ENCODE peak calls at places on chromosomes 16 and 17, in four cellular contexts. T, W, D and L are unnamed samples.

GRCh38 chr17:47896672-47897490 is 845 bp downstream of the SP2 start:
- DNase-seq in D (no peak), W (no peak), T (no peak), L (no peak)

GRCh38 chr17:57902800-57903759 is 52.1 kb downstream of the CUEDC1 start:
- DNase-seq in W (peak; percentile 80), D (peak; percentile 95), T (peak; percentile 81), L (no peak)

GRCh38 chr17:17420561-17421269 is 56.1 kb upstream of the MED9 start:
- DNase-seq in W (no peak), T (peak; percentile 90), D (no peak), L (no peak)

GRCh38 chr17:16991349-16992009 is 19.6 kb upstream of the TNFRSF13B start:
- DNase-seq in W (peak; percentile 90), T (peak; percentile 70), D (peak; percentile 75), L (peak; percentile 81)

GRCh38 chr17:73349138-73349537 is 37.3 kb upstream of the CDC42EP4 start:
- DNase-seq in D (no peak), T (no peak), W (no peak), L (peak; percentile 47)

GRCh38 chr17:72321886-72322285 is 201.1 kb downstream of the SOX9 start:
- DNase-seq in W (no peak), T (no peak), D (no peak), L (no peak)

GRCh38 chr16:9124444-9124843 is 33.0 kb downstream of the HAPSTR1 start:
- DNase-seq in W (no peak), T (no peak), D (no peak), L (no peak)

GRCh38 chr17:79090503-79091372 is 16.1 kb downstream of the ENGASE start:
- DNase-seq in W (no peak), D (no peak), T (no peak), L (no peak)

GRCh38 chr17:50146230-50146926 is 4.1 kb downstream of the PPP1R9B start:
- DNase-seq in D (no peak), T (no peak), W (no peak), L (no peak)

GRCh38 chr17:77666881-77667395 is 291.6 kb upstream of the TNRC6C start:
- DNase-seq in W (peak; percentile 17), D (no peak), T (no peak), L (no peak)

GRCh38 chr16:3175157-3176153 is 12.5 kb upstream of the OR1F1 start:
- DNase-seq in T (no peak), W (no peak), D (peak; percentile 91), L (peak; percentile 46)

GRCh38 chr16:35196313-35196712 is 1736.9 kb downstream of the TP53TG3F start:
- DNase-seq in T (no peak), D (no peak), W (no peak), L (no peak)

GRCh38 chr16:57643902-57644301 is 15.5 kb downstream of the ADGRG1 start:
- DNase-seq in W (no peak), T (no peak), D (no peak), L (no peak)

GRCh38 chr16:89233678-89234490 is 16.4 kb downstream of the ZNF778 start:
- DNase-seq in D (no peak), W (no peak), T (no peak), L (no peak)

GRCh38 chr17:3022197-3022596 is 41.2 kb downstream of the OR1D5 start:
- DNase-seq in D (no peak), W (no peak), T (no peak), L (no peak)

GRCh38 chr17:969767-970387 is 9.7 kb downstream of the NXN start:
- DNase-seq in D (no peak), T (no peak), W (no peak), L (no peak)

GRCh38 chr17:49337900-49338299 is 24.1 kb downstream of the ZNF652 start:
- DNase-seq in T (no peak), W (no peak), D (no peak), L (no peak)

GRCh38 chr16:8673611-8674412 is 605 bp upstream of the ABAT start:
- DNase-seq in D (no peak), T (no peak), W (no peak), L (no peak)

GRCh38 chr16:72976047-72976746 is 71.7 kb downstream of the ZFHX3 start:
- DNase-seq in W (no peak), D (no peak), T (no peak), L (no peak)

GRCh38 chr16:7325835-7326234 is 6.8 kb upstream of the RBFOX1 start:
- DNase-seq in W (no peak), D (no peak), T (no peak), L (no peak)

GRCh38 chr17:37048806-37049205 is 100.1 kb downstream of the AATF start:
- DNase-seq in D (no peak), W (no peak), T (no peak), L (no peak)

GRCh38 chr16:55569025-55569424 is 2.5 kb downstream of the CAPNS2 start:
- DNase-seq in T (no peak), D (no peak), W (no peak), L (no peak)

GRCh38 chr16:51326131-51326856 is 175.2 kb upstream of the SALL1 start:
- DNase-seq in D (no peak), T (no peak), W (no peak), L (no peak)

GRCh38 chr16:69049146-69049545 is 56.3 kb upstream of the HAS3 start:
- DNase-seq in W (no peak), D (no peak), T (no peak), L (no peak)

GRCh38 chr17:29140051-29140582 is 40.1 kb downstream of the MYO18A start:
- DNase-seq in W (peak; percentile 86), D (no peak), T (peak; percentile 91), L (peak; percentile 72)

GRCh38 chr17:70313450-70313849 is 144.1 kb downstream of the KCNJ2 start:
- DNase-seq in W (no peak), T (no peak), D (no peak), L (no peak)

GRCh38 chr16:30413116-30413806 is 5.9 kb downstream of the ZNF771 start:
- DNase-seq in W (no peak), D (no peak), T (no peak), L (no peak)

GRCh38 chr16:30406911-30407793 is at the start of gene ZNF771:
- DNase-seq in T (peak; percentile 93), D (peak; percentile 90), W (peak; percentile 96), L (peak; percentile 92)

GRCh38 chr16:30414159-30414558 is 6.8 kb downstream of the ZNF771 start:
- DNase-seq in D (no peak), W (no peak), T (no peak), L (no peak)

GRCh38 chr16:30407794-30408534 is 558 bp downstream of the ZNF771 start:
- DNase-seq in T (no peak), D (no peak), W (no peak), L (no peak)

DNA sequence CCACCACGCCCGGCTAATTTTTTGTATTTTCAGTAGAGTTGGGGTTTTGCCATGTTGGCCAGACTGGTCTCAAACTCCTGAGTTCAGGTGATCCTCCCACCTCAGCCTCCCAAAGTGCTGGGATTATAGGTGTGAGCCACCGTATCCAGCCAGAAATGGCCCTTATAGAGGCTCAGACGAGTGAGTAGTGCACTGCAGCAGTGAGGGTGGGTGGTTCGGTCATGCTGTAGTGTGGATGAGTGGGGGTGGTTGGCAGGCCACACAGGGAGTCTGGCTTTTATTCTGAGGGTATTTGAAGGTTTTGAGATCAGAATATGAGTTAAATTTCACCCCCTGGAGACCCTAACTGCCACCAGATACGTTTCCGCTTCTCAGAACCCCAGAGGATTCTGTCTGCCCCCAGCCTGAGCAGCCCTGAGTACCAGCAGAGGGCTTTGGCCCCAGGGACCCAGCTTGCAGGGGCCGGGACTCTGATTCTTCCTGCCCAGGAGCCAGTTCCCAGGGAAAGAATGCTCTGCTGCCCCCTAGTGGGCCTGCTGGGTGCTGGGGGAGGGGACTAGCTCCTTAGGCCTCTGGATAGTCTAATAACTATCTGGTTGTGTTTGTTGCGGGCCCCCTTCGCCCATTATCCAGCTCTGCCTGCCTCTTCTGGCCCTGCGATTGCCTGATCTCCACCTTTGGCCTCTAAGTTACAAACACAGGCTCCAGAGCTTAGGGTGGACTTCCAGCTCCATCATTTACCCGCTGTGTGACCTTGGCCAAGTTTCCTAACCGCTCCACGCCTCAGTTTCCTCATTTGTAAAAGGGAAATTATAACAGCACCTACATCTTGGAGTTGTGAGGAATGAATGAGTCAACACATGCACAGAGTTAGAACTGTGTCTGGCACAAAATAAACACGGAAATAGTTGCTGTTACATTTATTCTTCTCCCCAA is 2.0 kb downstream of the ZNF771 start:
- DNase-seq in D (peak; percentile 89), W (peak; percentile 95), T (peak; percentile 92), L (peak; percentile 93)
- H3K27ac ChIP-seq in D (peak overlapping the region; percentile 66), W (peak overlapping the region; percentile 42), T (peak overlapping the region; percentile 19), L (no peak overlapping the region)

DNA sequence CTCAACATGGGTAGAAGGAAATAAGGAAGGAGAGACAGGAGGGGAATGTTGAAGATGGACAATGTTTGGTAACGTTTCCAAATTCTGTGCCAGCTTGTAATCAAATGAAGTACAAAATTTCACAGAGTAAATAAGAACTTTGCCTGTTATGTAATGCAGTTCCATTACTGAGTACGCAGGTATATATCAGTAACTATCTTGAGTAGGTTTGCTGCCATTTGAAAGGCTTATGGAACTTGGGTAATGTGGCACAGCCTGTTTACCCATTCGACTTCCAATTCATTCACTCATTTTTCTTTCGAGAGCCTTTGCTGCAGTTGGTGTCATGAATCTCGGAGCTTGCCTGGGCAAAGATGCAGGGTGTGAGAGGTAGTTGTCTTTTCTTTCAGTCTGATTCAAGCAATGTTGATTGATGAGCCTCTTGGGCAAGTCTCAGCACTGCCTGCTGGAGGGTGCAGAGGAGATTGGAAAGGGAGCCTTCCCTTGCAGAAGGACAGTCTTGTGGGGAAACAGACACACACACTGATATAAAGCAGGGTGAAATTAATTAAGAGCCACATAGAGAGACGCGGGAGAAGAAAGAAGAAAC is 53.4 kb downstream of the ZNF18 start:
- DNase-seq in T (no peak), D (no peak), W (no peak), L (no peak)
- H3K27ac ChIP-seq in T (no peak overlapping the region), D (peak overlapping the region; percentile 21), W (no peak overlapping the region), L (no peak overlapping the region)

DNA sequence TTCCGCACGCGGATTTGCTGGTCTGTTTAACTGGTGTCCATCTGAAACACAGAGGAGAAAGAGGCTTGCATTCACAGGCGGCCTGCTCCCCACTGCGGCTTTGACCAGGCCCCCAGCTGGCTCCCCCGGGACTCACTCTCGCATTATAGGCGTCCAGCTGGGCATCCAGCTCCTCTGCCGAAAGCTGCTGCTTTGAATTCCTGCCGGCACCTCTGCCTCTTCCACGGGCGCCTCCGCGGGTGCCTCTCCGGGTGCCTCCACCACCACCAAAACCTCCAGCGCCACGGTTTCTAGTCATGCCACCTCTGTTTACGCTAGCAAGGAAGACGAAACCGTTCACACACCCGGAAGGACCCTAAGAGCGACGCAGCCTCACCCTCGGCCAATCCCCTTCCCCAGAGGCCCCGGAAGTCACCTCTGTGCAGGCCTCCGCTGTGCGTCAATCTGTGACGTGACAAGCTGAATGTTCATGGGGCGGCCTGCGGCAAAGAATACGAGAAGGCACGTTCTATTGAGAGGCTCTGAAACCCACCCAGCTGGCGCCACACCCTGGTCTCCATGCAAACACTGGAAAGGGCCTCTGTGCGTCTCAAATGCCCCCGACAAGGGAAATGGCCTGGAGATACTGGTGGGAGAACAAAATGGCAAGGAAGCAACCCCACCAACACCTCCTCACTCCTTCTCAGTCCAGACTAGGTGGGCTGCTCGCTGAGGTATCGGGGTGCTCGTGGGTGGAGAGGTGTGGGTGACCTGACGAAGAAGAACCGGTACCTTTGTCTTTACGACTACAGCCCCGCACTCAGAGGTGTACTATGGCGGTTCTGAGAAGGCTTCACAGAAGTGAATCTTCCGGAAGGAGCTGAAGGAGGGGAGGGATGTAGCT is 3.0 kb downstream of the ALYREF start:
- DNase-seq in D (no peak), W (no peak), T (no peak), L (no peak)
- H3K27ac ChIP-seq in D (no peak overlapping the region), W (no peak overlapping the region), T (no peak overlapping the region), L (no peak overlapping the region)

GRCh38 chr16:25066426-25066746 is 45.2 kb upstream of the LCMT1 start:
- DNase-seq in T (no peak), D (no peak), W (no peak), L (no peak)
- H3K27ac ChIP-seq in T (peak overlapping the region; percentile 96), D (peak overlapping the region; percentile 92), W (peak overlapping the region; percentile 96), L (peak overlapping the region; percentile 50)

GRCh38 chr17:75313941-75314550 is 24.8 kb upstream of the SLC25A19 start:
- DNase-seq in W (peak; percentile 42), D (no peak), T (peak; percentile 26), L (no peak)
- H3K27ac ChIP-seq in W (peak overlapping the region; percentile 91), D (no peak overlapping the region), T (no peak overlapping the region), L (no peak overlapping the region)